ENCODE peak calls at places on chromosomes 3 and 15, in five cellular contexts. P, R, G, E and I are unnamed samples.

GRCh38 chr15:85142324-85142723 is 160.7 kb downstream of the PDE8A start:
- DNase-seq in R (no peak), P (peak), E (no peak), G (no peak), I (no peak)

GRCh38 chr3:153927107-153927506 is 194.1 kb upstream of the ARHGEF26 start:
- DNase-seq in R (no peak), P (peak), G (no peak), E (no peak), I (no peak)

GRCh38 chr3:99625643-99626414 is 12.6 kb upstream of the COL8A1 start:
- DNase-seq in R (no peak), P (peak), E (no peak), G (no peak), I (no peak)

GRCh38 chr15:38516636-38517035 is 48.0 kb downstream of the RASGRP1 start:
- DNase-seq in G (no peak), P (no peak), E (no peak), R (no peak), I (no peak)

GRCh38 chr3:25854635-25855034 is 64.7 kb downstream of the OXSM start:
- DNase-seq in G (no peak), R (no peak), P (peak), E (no peak), I (no peak)

GRCh38 chr3:54621181-54621580 is 306.7 kb downstream of the LRTM1 start:
- DNase-seq in G (no peak), E (no peak), P (no peak), R (no peak), I (no peak)

GRCh38 chr15:75203017-75203907 is 1.6 kb downstream of the C15orf39 start:
- DNase-seq in R (no peak), E (no peak), G (no peak), P (peak), I (no peak)

GRCh38 chr3:187870360-187871203 is 125.3 kb upstream of the BCL6 start:
- DNase-seq in R (no peak), G (no peak), E (no peak), P (no peak), I (no peak)

GRCh38 chr3:12467746-12468145 is 16.5 kb upstream of the TSEN2 start:
- DNase-seq in P (no peak), G (no peak), E (no peak), R (no peak), I (no peak)

GRCh38 chr3:132317229-132317948 is at the start of gene ACP3:
- DNase-seq in G (no peak), R (no peak), P (peak), E (peak), I (peak)

GRCh38 chr3:130759692-130760338 is 13.2 kb upstream of the PIK3R4 start:
- DNase-seq in E (peak), P (peak), R (peak), G (peak), I (peak)

GRCh38 chr3:127545711-127546457 is 44.6 kb downstream of the TPRA1 start:
- DNase-seq in R (no peak), G (no peak), E (no peak), P (no peak), I (no peak)

GRCh38 chr15:68208136-68208535 is 3.0 kb upstream of the CALML4 start:
- DNase-seq in G (no peak), P (no peak), R (no peak), E (no peak), I (no peak)

GRCh38 chr3:147797095-147797494 is 387.9 kb downstream of the ZIC1 start:
- DNase-seq in E (no peak), R (no peak), P (no peak), G (no peak), I (no peak)

GRCh38 chr3:142086581-142087090 is 62.7 kb downstream of the TFDP2 start:
- DNase-seq in G (no peak), E (peak), P (no peak), R (no peak), I (no peak)

GRCh38 chr15:81293728-81294500 is 30.0 kb downstream of the STARD5 start:
- DNase-seq in E (no peak), G (peak), P (no peak), R (peak), I (no peak)

GRCh38 chr3:44914936-44915335 is 40.5 kb downstream of the TGM4 start:
- DNase-seq in P (no peak), E (no peak), G (no peak), R (no peak), I (no peak)

GRCh38 chr15:100759698-100760356 is 119.8 kb upstream of the ALDH1A3 start:
- DNase-seq in G (no peak), R (no peak), E (peak), P (peak), I (no peak)

GRCh38 chr3:45984331-45985312 is 11.0 kb downstream of the FYCO1 start:
- DNase-seq in P (peak), G (no peak), R (no peak), E (no peak), I (no peak)

GRCh38 chr15:55917881-55918296 is 75.5 kb downstream of the NEDD4 start:
- DNase-seq in E (peak), G (no peak), P (peak), R (no peak), I (no peak)

GRCh38 chr3:16697437-16698258 is 92.4 kb upstream of the DAZL start:
- DNase-seq in R (no peak), E (no peak), P (peak), G (no peak), I (peak)

GRCh38 chr3:65854606-65855304 is 184.0 kb downstream of the MAGI1 start:
- DNase-seq in G (no peak), P (peak), R (no peak), E (no peak), I (no peak)

GRCh38 chr15:68615301-68615700 is 36.5 kb downstream of the CORO2B start:
- DNase-seq in G (no peak), R (no peak), E (no peak), P (no peak), I (no peak)